ENCODE peak calls at places on chromosome 1, in nine cellular contexts. One of them, this sample, is unnamed.

GRCh38 chr1:35683012-35683411 is 35.7 kb downstream of the C1orf216 start:
- DNase-seq in NCI-H345: no peak
- DNase-seq in effector CD4-positive, alpha-beta T cell: no peak
- DNase-seq in hypothalamus: no peak
- DNase-seq in activated T-cell treated with anti-CD3 and anti-CD28 coated beads for 24 hours: no peak
- DNase-seq in CD8-positive, alpha-beta memory T cell: no peak
- DNase-seq in HAP-1: no peak
- DNase-seq in stomach: no peak
- DNase-seq in astrocyte of the hippocampus: no peak
- DNase-seq in this sample: no peak

GRCh38 chr1:3483801-3484444 is 29.5 kb downstream of the ARHGEF16 start:
- DNase-seq in NCI-H345: peak
- DNase-seq in effector CD4-positive, alpha-beta T cell: peak
- DNase-seq in hypothalamus: peak
- DNase-seq in activated T-cell treated with anti-CD3 and anti-CD28 coated beads for 24 hours: peak
- DNase-seq in CD8-positive, alpha-beta memory T cell: no peak
- DNase-seq in HAP-1: peak
- DNase-seq in stomach: peak
- DNase-seq in astrocyte of the hippocampus: peak
- DNase-seq in this sample: no peak

GRCh38 chr1:84996846-84997666 is at the start of gene MCOLN2:
- DNase-seq in NCI-H345: peak
- DNase-seq in effector CD4-positive, alpha-beta T cell: peak
- DNase-seq in hypothalamus: peak
- DNase-seq in activated T-cell treated with anti-CD3 and anti-CD28 coated beads for 24 hours: no peak
- DNase-seq in CD8-positive, alpha-beta memory T cell: peak
- DNase-seq in HAP-1: peak
- DNase-seq in stomach: peak
- DNase-seq in astrocyte of the hippocampus: peak
- DNase-seq in this sample: no peak

GRCh38 chr1:180953791-180954721 is 41.4 kb downstream of the KIAA1614 start:
- DNase-seq in NCI-H345: no peak
- DNase-seq in effector CD4-positive, alpha-beta T cell: peak
- DNase-seq in hypothalamus: peak
- DNase-seq in activated T-cell treated with anti-CD3 and anti-CD28 coated beads for 24 hours: peak
- DNase-seq in CD8-positive, alpha-beta memory T cell: peak
- DNase-seq in HAP-1: no peak
- DNase-seq in stomach: peak
- DNase-seq in astrocyte of the hippocampus: peak
- DNase-seq in this sample: no peak

GRCh38 chr1:186212574-186213224 is 162.4 kb downstream of the TPR start:
- DNase-seq in NCI-H345: peak
- DNase-seq in effector CD4-positive, alpha-beta T cell: no peak
- DNase-seq in hypothalamus: peak
- DNase-seq in activated T-cell treated with anti-CD3 and anti-CD28 coated beads for 24 hours: no peak
- DNase-seq in CD8-positive, alpha-beta memory T cell: no peak
- DNase-seq in HAP-1: peak
- DNase-seq in stomach: no peak
- DNase-seq in astrocyte of the hippocampus: peak
- DNase-seq in this sample: no peak

GRCh38 chr1:63983391-63984256 is 209.8 kb downstream of the ROR1 start:
- DNase-seq in NCI-H345: no peak
- DNase-seq in effector CD4-positive, alpha-beta T cell: no peak
- DNase-seq in hypothalamus: no peak
- DNase-seq in activated T-cell treated with anti-CD3 and anti-CD28 coated beads for 24 hours: no peak
- DNase-seq in CD8-positive, alpha-beta memory T cell: no peak
- DNase-seq in HAP-1: no peak
- DNase-seq in stomach: peak
- DNase-seq in astrocyte of the hippocampus: peak
- DNase-seq in this sample: no peak

GRCh38 chr1:34358636-34359035 is 181.9 kb downstream of the C1orf94 start:
- DNase-seq in NCI-H345: no peak
- DNase-seq in effector CD4-positive, alpha-beta T cell: no peak
- DNase-seq in hypothalamus: no peak
- DNase-seq in activated T-cell treated with anti-CD3 and anti-CD28 coated beads for 24 hours: no peak
- DNase-seq in CD8-positive, alpha-beta memory T cell: no peak
- DNase-seq in HAP-1: no peak
- DNase-seq in stomach: no peak
- DNase-seq in astrocyte of the hippocampus: no peak
- DNase-seq in this sample: no peak

GRCh38 chr1:234851450-234852438 is 241.8 kb upstream of the IRF2BP2 start:
- DNase-seq in NCI-H345: no peak
- DNase-seq in effector CD4-positive, alpha-beta T cell: no peak
- DNase-seq in hypothalamus: no peak
- DNase-seq in activated T-cell treated with anti-CD3 and anti-CD28 coated beads for 24 hours: no peak
- DNase-seq in CD8-positive, alpha-beta memory T cell: no peak
- DNase-seq in HAP-1: no peak
- DNase-seq in stomach: no peak
- DNase-seq in astrocyte of the hippocampus: peak
- DNase-seq in this sample: peak

This sample was measured in SIG-M5.